ENCODE peak calls at places on chromosomes 12 and 14, in six cellular contexts. N is heart right ventricle, P is cardiac muscle cell, R is upper lobe of right lung, V is lung, F is BJ. L is an unnamed sample.
A peak's percentile ranks its signal among the peaks of the same experiment; 100 is the strongest.

GRCh38 chr12:63292476-63293228 is 141.7 kb upstream of the AVPR1A start:
- DNase-seq in N (no peak), P (no peak), R (no peak), V (no peak), F (no peak), L (no peak)

GRCh38 chr12:102769323-102769916 is 147.6 kb downstream of the PAH start:
- DNase-seq in N (peak; percentile 33), P (peak; percentile 76), R (no peak), V (peak; percentile 37), F (peak; percentile 49), L (peak; percentile 13)

GRCh38 chr12:82665142-82665923 is 21.4 kb upstream of the TMTC2 start:
- DNase-seq in N (no peak), P (no peak), R (no peak), V (no peak), F (no peak), L (no peak)

GRCh38 chr14:23632461-23633159 is 3.6 kb upstream of the DHRS2 start:
- DNase-seq in N (no peak), P (no peak), R (no peak), V (no peak), F (no peak), L (no peak)

GRCh38 chr12:39675263-39675662 is 55.7 kb upstream of the ABCD2 start:
- DNase-seq in N (no peak), P (no peak), R (no peak), V (no peak), F (no peak), L (no peak)

GRCh38 chr12:93315907-93316622 is 61.7 kb upstream of the NUDT4 start:
- DNase-seq in N (no peak), P (peak; percentile 27), R (no peak), V (no peak), F (no peak), L (no peak)

GRCh38 chr14:99079061-99079727 is 192.8 kb downstream of the BCL11B start:
- DNase-seq in N (no peak), P (no peak), R (no peak), V (no peak), F (no peak), L (no peak)

GRCh38 chr12:615620-616019 is 47.6 kb downstream of the NINJ2 start:
- DNase-seq in N (no peak), P (no peak), R (no peak), V (no peak), F (no peak), L (no peak)

GRCh38 chr12:27868165-27868564 is 88.1 kb upstream of the MANSC4 start:
- DNase-seq in N (no peak), P (peak; percentile 94), R (no peak), V (no peak), F (peak; percentile 42), L (no peak)

GRCh38 chr12:132379996-132380395 is 50.6 kb upstream of the GALNT9 start:
- DNase-seq in N (no peak), P (no peak), R (no peak), V (no peak), F (no peak), L (no peak)

GRCh38 chr14:22781606-22782000 is 15.1 kb downstream of the OXA1L start:
- DNase-seq in N (no peak), P (no peak), R (no peak), V (no peak), F (no peak), L (no peak)

GRCh38 chr12:109433618-109434017 is 43.5 kb downstream of the KCTD10 start:
- DNase-seq in N (peak; percentile 19), P (no peak), R (no peak), V (no peak), F (no peak), L (no peak)

GRCh38 chr12:93571360-93571853 is 1.1 kb upstream of the SOCS2 start:
- DNase-seq in N (peak; percentile 91), P (peak; percentile 57), R (peak; percentile 87), V (peak; percentile 71), F (no peak), L (no peak)

GRCh38 chr12:90305379-90305778 is 596.7 kb upstream of the ATP2B1 start:
- DNase-seq in N (no peak), P (no peak), R (no peak), V (no peak), F (no peak), L (no peak)

GRCh38 chr12:111430418-111431353 is 25.0 kb downstream of the SH2B3 start:
- DNase-seq in N (peak; percentile 57), P (no peak), R (no peak), V (no peak), F (no peak), L (no peak)

GRCh38 chr12:109630107-109630506 is 56.5 kb downstream of the MVK start:
- DNase-seq in N (no peak), P (no peak), R (no peak), V (no peak), F (no peak), L (no peak)

GRCh38 chr12:95277139-95277538 is 59.5 kb downstream of the VEZT start:
- DNase-seq in N (no peak), P (peak; percentile 74), R (no peak), V (no peak), F (peak; percentile 74), L (no peak)

GRCh38 chr12:5485471-5485870 is 53.6 kb downstream of the NTF3 start:
- DNase-seq in N (no peak), P (no peak), R (no peak), V (no peak), F (no peak), L (no peak)

GRCh38 chr14:91163316-91163715 is 49.4 kb downstream of the DGLUCY start:
- DNase-seq in N (peak; percentile 34), P (peak; percentile 19), R (no peak), V (no peak), F (no peak), L (no peak)

GRCh38 chr14:99081156-99081765 is 190.7 kb downstream of the BCL11B start:
- DNase-seq in N (no peak), P (no peak), R (no peak), V (no peak), F (no peak), L (no peak)

GRCh38 chr14:96634896-96635295 is 132.7 kb downstream of the PAPOLA start:
- DNase-seq in N (no peak), P (no peak), R (no peak), V (peak; percentile 25), F (no peak), L (no peak)

GRCh38 chr14:104202259-104203070 is 64.1 kb downstream of the KIF26A start:
- DNase-seq in N (no peak), P (no peak), R (peak; percentile 83), V (peak; percentile 50), F (no peak), L (no peak)

GRCh38 chr12:107436376-107436775 is 249.2 kb upstream of the PWP1 start:
- DNase-seq in N (no peak), P (peak; percentile 49), R (no peak), V (no peak), F (no peak), L (no peak)

GRCh38 chr12:111303531-111303930 is 65.4 kb downstream of the PHETA1 start:
- DNase-seq in N (no peak), P (no peak), R (no peak), V (no peak), F (no peak), L (no peak)

DNA sequence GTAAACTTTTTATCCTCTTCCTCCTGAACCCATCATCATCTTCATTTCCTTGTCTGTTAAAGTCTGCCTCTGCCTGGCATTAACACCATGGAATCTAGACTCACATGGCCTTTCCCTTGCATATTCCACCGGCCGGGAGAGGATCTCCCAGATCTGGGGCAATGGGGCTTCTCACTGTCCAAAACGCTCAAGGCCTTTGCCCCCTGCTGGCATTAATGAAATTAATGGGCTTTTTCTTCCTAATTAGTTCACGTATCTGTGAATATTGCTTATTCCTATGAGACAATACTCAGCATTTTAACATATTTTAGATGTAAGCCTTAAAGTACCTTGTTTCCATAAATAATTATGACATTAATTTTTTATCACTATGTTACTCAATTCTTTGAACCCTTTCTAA is 42.9 kb upstream of the CAPRIN2 start:
- DNase-seq in N (no peak), P (no peak), R (no peak), V (no peak), F (no peak), L (no peak)
- TF ChIP-seq CTCF in N (no peak), P (peak; percentile 10), R (no peak), V (no peak), F (peak; percentile 6), L (peak; percentile 36)

DNA sequence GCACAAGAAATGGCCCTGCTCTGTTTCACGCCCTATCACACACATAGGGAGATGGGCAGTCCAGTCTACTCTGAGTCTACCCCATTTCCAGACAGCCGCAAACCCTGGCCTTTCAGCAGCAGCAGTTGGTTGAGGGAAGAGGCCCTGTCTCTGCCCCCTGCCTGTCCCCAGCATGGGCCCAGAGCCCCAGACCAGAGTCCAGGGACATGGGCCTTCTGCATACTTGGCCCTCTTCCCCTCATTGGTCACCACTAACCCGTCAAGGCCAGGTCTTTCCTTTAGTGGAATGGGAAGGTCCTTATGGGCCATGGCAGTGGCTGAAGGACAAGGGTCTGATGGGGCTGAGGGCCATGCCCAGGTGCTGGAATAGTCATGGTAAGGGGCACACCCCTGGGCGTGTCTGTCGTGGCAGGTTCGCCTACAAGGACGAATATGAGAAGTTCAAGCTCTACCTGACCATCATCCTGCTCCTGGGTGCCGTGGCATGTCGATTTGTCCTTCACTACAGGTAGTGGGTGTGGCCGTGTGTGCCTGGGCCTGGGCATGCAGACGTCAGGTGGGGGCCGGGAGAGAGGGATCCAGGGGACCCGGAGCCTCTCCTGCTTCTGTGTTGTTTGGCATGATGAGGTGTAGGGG is 39.3 kb downstream of the TMEM120B start:
- DNase-seq in N (no peak), P (no peak), R (no peak), V (no peak), F (no peak), L (no peak)
- H3K36me3 ChIP-seq in N (no peaks in the 10 kb centered on the region), P (no peaks in the 10 kb centered on the region), R (no peaks in the 10 kb centered on the region), V (peaks cover 9% of the 10 kb centered on the region), F (peaks cover 7% of the 10 kb centered on the region), L (no peaks in the 10 kb centered on the region)

GRCh38 chr12:11947218-11947617 is 123.5 kb upstream of the BCL2L14 start:
- DNase-seq in N (no peak), P (no peak), R (no peak), V (no peak), F (no peak), L (no peak)

GRCh38 chr12:11954181-11954580 is 116.6 kb upstream of the BCL2L14 start:
- DNase-seq in N (no peak), P (no peak), R (no peak), V (no peak), F (no peak), L (no peak)

GRCh38 chr12:11949738-11950403 is 120.9 kb upstream of the BCL2L14 start:
- DNase-seq in N (no peak), P (no peak), R (no peak), V (no peak), F (no peak), L (no peak)

GRCh38 chr12:11953523-11953922 is 117.2 kb upstream of the BCL2L14 start:
- DNase-seq in N (no peak), P (no peak), R (no peak), V (no peak), F (no peak), L (no peak)

GRCh38 chr12:11951209-11951608 is 119.5 kb upstream of the BCL2L14 start:
- DNase-seq in N (no peak), P (no peak), R (no peak), V (no peak), F (no peak), L (no peak)
- H3K27me3 ChIP-seq in N (no peaks in the 10 kb centered on the region), P (no peaks in the 10 kb centered on the region), R (no peaks in the 10 kb centered on the region), V (no peaks in the 10 kb centered on the region), F (peaks cover 22% of the 10 kb centered on the region), L (no peaks in the 10 kb centered on the region)

DNA sequence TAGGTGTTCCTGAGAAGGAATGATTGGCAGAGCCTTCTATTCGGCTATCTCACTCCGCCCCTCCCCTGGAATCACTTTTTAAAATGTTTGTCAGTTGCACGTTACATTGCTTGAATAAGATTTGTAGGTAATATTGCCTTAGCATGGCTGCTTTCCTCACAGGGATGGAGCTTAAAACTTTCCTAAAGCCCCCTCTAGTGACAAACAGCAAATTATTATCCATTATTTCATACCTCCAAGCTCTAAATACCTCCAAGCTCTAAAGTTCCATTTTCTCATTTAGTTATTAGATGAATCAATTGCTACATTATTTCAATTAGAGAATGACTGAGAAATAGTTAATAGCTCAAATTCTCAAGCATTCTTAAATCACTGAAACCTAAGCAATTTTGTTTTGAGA is 5.1 kb upstream of the SPATA7 start:
- DNase-seq in N (no peak), P (peak; percentile 47), R (no peak), V (no peak), F (no peak), L (no peak)
- TF ChIP-seq CTCF in N (peak; percentile 24), P (peak; percentile 38), R (no peak), V (no peak), F (no peak), L (peak; percentile 44)